ENCODE peak calls at places on chromosome 22, in eight cellular contexts. S, C, Z, K, G, B, R and I are unnamed samples.
A peak's percentile ranks its signal among the peaks of the same experiment; 100 is the strongest.

GRCh38 chr22:39520874-39521857 is 804 bp downstream of the ATF4 start:
- DNase-seq in S (peak; percentile 77), C (peak; percentile 69), Z (peak; percentile 93), K (peak; percentile 75), G (peak; percentile 84), B (peak; percentile 91), R (no peak), I (peak; percentile 84)

GRCh38 chr22:35591696-35592417 is 25.3 kb downstream of the MB start:
- DNase-seq in S (no peak), C (no peak), Z (no peak), K (no peak), G (no peak), B (no peak), R (no peak), I (no peak)

GRCh38 chr22:24523873-24524272 is 28.7 kb downstream of the UPB1 start:
- DNase-seq in S (peak; percentile 32), C (no peak), Z (no peak), K (no peak), G (no peak), B (no peak), R (no peak), I (no peak)

GRCh38 chr22:25051983-25052710 is 99.6 kb downstream of the KIAA1671 start:
- DNase-seq in S (peak; percentile 72), C (no peak), Z (no peak), K (peak; percentile 69), G (peak; percentile 51), B (peak; percentile 56), R (no peak), I (peak; percentile 86)

GRCh38 chr22:40107244-40107643 is 70.5 kb upstream of the TNRC6B start:
- DNase-seq in S (no peak), C (no peak), Z (no peak), K (no peak), G (no peak), B (no peak), R (no peak), I (no peak)

GRCh38 chr22:33821290-33821689 is 99.0 kb downstream of the LARGE1 start:
- DNase-seq in S (no peak), C (no peak), Z (no peak), K (no peak), G (no peak), B (no peak), R (no peak), I (no peak)

GRCh38 chr22:19886605-19887250 is 32.1 kb upstream of the GNB1L start:
- DNase-seq in S (no peak), C (no peak), Z (no peak), K (no peak), G (no peak), B (peak; percentile 46), R (no peak), I (no peak)

GRCh38 chr22:33302049-33302545 is 243.9 kb upstream of the SYN3 start:
- DNase-seq in S (peak; percentile 88), C (peak; percentile 68), Z (peak; percentile 87), K (peak; percentile 82), G (peak; percentile 85), B (peak; percentile 89), R (peak; percentile 0), I (peak; percentile 90)

GRCh38 chr22:25114369-25115362 is 85.0 kb upstream of the CRYBB3 start:
- DNase-seq in S (no peak), C (no peak), Z (no peak), K (no peak), G (no peak), B (no peak), R (no peak), I (peak; percentile 36)

GRCh38 chr22:46122511-46122971 is 27.8 kb upstream of the PPARA start:
- DNase-seq in S (peak; percentile 76), C (peak; percentile 66), Z (peak; percentile 88), K (peak; percentile 79), G (peak; percentile 78), B (peak; percentile 83), R (peak; percentile 8), I (peak; percentile 81)

GRCh38 chr22:32850157-32850556 is 48.7 kb downstream of the TIMP3 start:
- DNase-seq in S (no peak), C (no peak), Z (no peak), K (no peak), G (no peak), B (no peak), R (no peak), I (no peak)

GRCh38 chr22:19036523-19037273 is 85.5 kb downstream of the DGCR2 start:
- DNase-seq in S (no peak), C (no peak), Z (no peak), K (no peak), G (no peak), B (no peak), R (no peak), I (peak; percentile 27)

GRCh38 chr22:26210390-26210789 is 41.1 kb downstream of the SEZ6L start:
- DNase-seq in S (no peak), C (no peak), Z (peak; percentile 19), K (no peak), G (no peak), B (no peak), R (no peak), I (no peak)

GRCh38 chr22:19807914-19808872 is 46.5 kb downstream of the GNB1L start:
- DNase-seq in S (no peak), C (no peak), Z (peak; percentile 40), K (no peak), G (no peak), B (no peak), R (no peak), I (peak; percentile 10)

GRCh38 chr22:17201285-17201945 is 17.8 kb downstream of the ADA2 start:
- DNase-seq in S (no peak), C (no peak), Z (no peak), K (peak; percentile 22), G (no peak), B (no peak), R (no peak), I (no peak)

GRCh38 chr22:19518568-19519030 is 5.6 kb downstream of the CLDN5 start:
- DNase-seq in S (no peak), C (no peak), Z (no peak), K (no peak), G (no peak), B (no peak), R (no peak), I (no peak)

GRCh38 chr22:25159028-25159427 is 40.6 kb upstream of the CRYBB3 start:
- DNase-seq in S (no peak), C (no peak), Z (no peak), K (no peak), G (no peak), B (no peak), R (no peak), I (no peak)

GRCh38 chr22:37377927-37378326 is 49.4 kb downstream of the ELFN2 start:
- DNase-seq in S (no peak), C (no peak), Z (no peak), K (no peak), G (no peak), B (no peak), R (no peak), I (no peak)

GRCh38 chr22:37381489-37381888 is 45.8 kb downstream of the ELFN2 start:
- DNase-seq in S (no peak), C (no peak), Z (no peak), K (no peak), G (no peak), B (no peak), R (no peak), I (no peak)

GRCh38 chr22:37378642-37379058 is 48.6 kb downstream of the ELFN2 start:
- DNase-seq in S (no peak), C (no peak), Z (no peak), K (no peak), G (no peak), B (no peak), R (no peak), I (no peak)

GRCh38 chr22:37379085-37379484 is 48.2 kb downstream of the ELFN2 start:
- DNase-seq in S (no peak), C (no peak), Z (no peak), K (no peak), G (no peak), B (no peak), R (no peak), I (no peak)

DNA sequence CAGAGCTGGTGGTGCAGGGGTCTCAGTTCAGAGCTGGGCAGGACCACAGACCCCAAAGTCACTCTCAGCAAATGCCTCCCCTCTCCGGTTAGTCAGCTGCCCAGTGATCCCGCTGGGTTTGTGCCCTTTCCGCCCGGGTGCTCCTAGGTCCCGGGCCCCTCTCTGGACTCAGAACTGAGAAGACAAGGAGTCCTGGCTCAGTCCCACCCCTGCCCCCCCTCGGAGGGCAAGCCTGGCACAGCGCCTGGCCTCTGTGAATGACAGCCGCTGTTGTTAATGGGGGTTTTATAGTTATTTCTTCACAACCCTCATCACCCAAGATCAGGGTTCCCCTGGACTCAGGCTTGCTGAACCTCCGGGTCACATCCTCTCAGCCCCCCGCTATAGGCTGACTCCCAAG is 47.6 kb downstream of the ELFN2 start:
- DNase-seq in S (no peak), C (no peak), Z (no peak), K (no peak), G (no peak), B (no peak), R (no peak), I (no peak)
- H3K4me1 ChIP-seq in S (no peaks in the 10 kb centered on the region), C (no peaks in the 10 kb centered on the region), Z (no peaks in the 10 kb centered on the region), K (no peaks in the 10 kb centered on the region), G (no peaks in the 10 kb centered on the region), B (no peaks in the 10 kb centered on the region), R (no peaks in the 10 kb centered on the region), I (no peaks in the 10 kb centered on the region)

GRCh38 chr22:41181349-41182241 is 23.5 kb upstream of the L3MBTL2 start:
- DNase-seq in S (no peak), C (no peak), Z (no peak), K (no peak), G (peak; percentile 37), B (no peak), R (no peak), I (no peak)
- TF ChIP-seq POLR2A in S (no peak), C (no peak), Z (no peak), K (no peak), G (peak; percentile 22), B (no peak), R (no peak), I (no peak)

DNA sequence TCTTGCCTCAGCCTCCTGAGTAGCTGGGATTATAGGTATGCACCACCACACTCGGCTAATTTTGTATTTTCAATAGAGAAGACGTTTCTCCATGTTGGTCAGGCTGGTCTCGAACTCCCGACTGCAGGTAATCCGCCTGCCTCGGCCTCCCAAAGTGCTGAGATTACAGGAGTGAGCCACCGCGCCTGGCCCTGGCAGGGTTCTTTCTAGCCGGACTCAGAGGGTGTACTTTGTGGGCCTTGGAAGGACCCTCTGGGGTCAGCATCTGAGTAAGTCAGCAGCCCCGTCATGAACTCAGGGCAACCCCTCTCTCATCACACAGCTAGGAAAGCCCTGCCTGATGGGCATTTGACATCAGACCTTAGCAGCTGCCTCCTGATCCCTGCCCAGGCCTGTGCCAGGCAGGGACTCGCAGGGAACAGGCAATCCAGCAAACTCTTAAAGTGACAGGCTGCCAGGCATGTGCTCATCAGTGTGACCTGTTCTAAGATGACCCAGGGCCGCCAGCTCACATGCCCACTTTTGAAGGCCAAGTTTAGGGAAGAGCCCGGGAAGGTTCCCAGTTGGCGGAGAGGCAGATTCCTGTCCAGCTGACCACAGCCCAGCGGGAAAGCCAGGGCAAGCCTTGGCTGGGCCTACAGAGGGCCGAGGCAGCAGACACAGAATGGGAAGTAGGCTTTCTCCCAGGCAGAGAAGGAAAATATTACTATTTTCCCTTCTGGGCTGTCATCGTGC is 92.9 kb downstream of the MORC2 start:
- DNase-seq in S (no peak), C (no peak), Z (peak; percentile 62), K (no peak), G (no peak), B (peak; percentile 89), R (no peak), I (peak; percentile 95)
- H3K4me1 ChIP-seq in S (no peaks in the 10 kb centered on the region), C (no peaks in the 10 kb centered on the region), Z (no peaks in the 10 kb centered on the region), K (no peaks in the 10 kb centered on the region), G (no peaks in the 10 kb centered on the region), B (peaks cover 7% of the 10 kb centered on the region), R (no peaks in the 10 kb centered on the region), I (peaks cover 33% of the 10 kb centered on the region)

GRCh38 chr22:21982338-21982965 is at the start of gene TOP3B:
- DNase-seq in S (peak; percentile 88), C (peak; percentile 55), Z (peak; percentile 90), K (peak; percentile 81), G (peak; percentile 86), B (peak; percentile 89), R (peak; percentile 43), I (peak; percentile 86)
- TF ChIP-seq POLR2A in S (no peak), C (no peak), Z (no peak), K (peak; percentile 60), G (peak; percentile 49), B (peak; percentile 66), R (peak; percentile 75), I (peak; percentile 31)